ENCODE peak calls at places on chromosomes 13 and 19, in six cellular contexts. A is suprapubic skin, H is NT2/D1, L is A549, X is heart right ventricle, T is PC-3. S is an unnamed sample. For H3K4me1, the result is how much of the 10 kb centered on the place peaks cover.

GRCh38 chr13:43388282-43389034 is 365.1 kb downstream of the DNAJC15 start:
- DNase-seq in L (no peak), X (no peak), A (no peak), H (no peak), T (peak), S (no peak)

GRCh38 chr13:47672982-47673670 is 327.9 kb downstream of the SUCLA2 start:
- DNase-seq in X (no peak), A (no peak), H (no peak), T (peak), L (no peak), S (no peak)

GRCh38 chr19:28039677-28040381 is 1173.1 kb downstream of the UQCRFS1 start:
- DNase-seq in X (no peak), H (no peak), L (no peak), A (no peak), T (no peak), S (no peak)

GRCh38 chr13:29758591-29759114 is 91.8 kb downstream of the UBL3 start:
- DNase-seq in A (no peak), T (peak), X (no peak), L (no peak), H (no peak), S (no peak)

GRCh38 chr19:55638864-55639359 is 1.9 kb upstream of the ZNF580 start:
- DNase-seq in H (no peak), T (peak), L (peak), X (no peak), A (no peak), S (no peak)

GRCh38 chr19:49064768-49065611 is at the start of gene NTF4:
- DNase-seq in T (peak), X (no peak), A (no peak), H (no peak), L (peak), S (no peak)

GRCh38 chr19:7242601-7243258 is 51.5 kb downstream of the INSR start:
- DNase-seq in L (no peak), T (peak), A (no peak), H (no peak), X (peak), S (no peak)

GRCh38 chr13:104691765-104692164 is 1625.5 kb upstream of the SLC10A2 start:
- DNase-seq in T (no peak), H (no peak), A (no peak), X (no peak), L (no peak), S (no peak)

GRCh38 chr13:94119360-94119936 is 360.0 kb downstream of the DCT start:
- DNase-seq in T (no peak), H (no peak), L (no peak), A (no peak), X (no peak), S (peak)

GRCh38 chr19:40280608-40281221 is 4.4 kb downstream of the AKT2 start:
- DNase-seq in L (no peak), A (no peak), X (peak), H (no peak), T (no peak), S (peak)

GRCh38 chr13:113457510-113457909 is 4.2 kb upstream of the ADPRHL1 start:
- DNase-seq in T (no peak), A (no peak), L (no peak), H (no peak), X (no peak), S (no peak)

GRCh38 chr19:40466219-40467006 is at the start of gene SPTBN4:
- DNase-seq in A (peak), L (no peak), X (peak), T (no peak), H (no peak), S (peak)

GRCh38 chr13:22073718-22074117 is 402.8 kb downstream of the FGF9 start:
- DNase-seq in L (no peak), T (no peak), X (no peak), H (no peak), A (no peak), S (no peak)

GRCh38 chr13:41388143-41388881 is 69.0 kb upstream of the RGCC start:
- DNase-seq in L (no peak), H (no peak), A (no peak), T (no peak), X (peak), S (no peak)

GRCh38 chr13:22735381-22735995 is 445.3 kb upstream of the SGCG start:
- DNase-seq in A (no peak), H (no peak), X (no peak), T (no peak), L (no peak), S (no peak)

DNA sequence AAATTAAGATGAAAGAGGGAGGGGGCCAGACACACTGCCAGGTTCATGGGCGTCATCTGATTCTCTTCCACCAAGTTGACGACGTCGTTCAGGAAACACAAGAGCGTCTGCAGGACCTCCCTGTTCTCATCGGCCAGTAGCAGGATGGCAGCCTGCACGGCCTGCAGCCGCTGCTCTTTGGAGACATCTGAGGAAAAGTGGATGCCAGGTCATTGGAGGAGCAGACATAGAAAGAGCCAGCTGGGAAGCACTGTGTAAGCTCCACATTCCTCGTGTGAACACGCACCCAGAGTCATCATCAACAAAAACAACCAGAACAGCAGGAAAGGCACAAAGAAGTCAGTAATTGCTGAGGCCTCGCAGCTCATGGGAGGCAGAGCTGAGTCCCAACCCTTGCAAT is 96.5 kb downstream of the KL start:
- DNase-seq in H (no peak), T (no peak), L (no peak), X (no peak), A (no peak), S (no peak)
- H3K4me1 ChIP-seq in H (under half), T (under half), L (under half), X (half or more), A (under half), S (under half)

GRCh38 chr13:33229446-33230177 is 55.9 kb downstream of the STARD13 start:
- DNase-seq in A (no peak), T (no peak), X (peak), H (no peak), L (no peak), S (no peak)
- H3K4me1 ChIP-seq in A (under half), T (under half), X (half or more), H (under half), L (under half), S (under half)

GRCh38 chr19:18091217-18091608 is 4.5 kb upstream of the IL12RB1 start:
- DNase-seq in T (no peak), H (no peak), A (peak), X (peak), L (no peak), S (peak)
- H3K4me1 ChIP-seq in T (under half), H (under half), A (under half), X (under half), L (under half), S (under half)

GRCh38 chr13:28199089-28199488 is 60.7 kb downstream of the PAN3 start:
- DNase-seq in T (no peak), L (no peak), H (no peak), X (no peak), A (no peak), S (no peak)

GRCh38 chr13:28204690-28205443 is 66.5 kb downstream of the PAN3 start:
- DNase-seq in H (no peak), T (no peak), L (no peak), A (no peak), X (no peak), S (no peak)

DNA sequence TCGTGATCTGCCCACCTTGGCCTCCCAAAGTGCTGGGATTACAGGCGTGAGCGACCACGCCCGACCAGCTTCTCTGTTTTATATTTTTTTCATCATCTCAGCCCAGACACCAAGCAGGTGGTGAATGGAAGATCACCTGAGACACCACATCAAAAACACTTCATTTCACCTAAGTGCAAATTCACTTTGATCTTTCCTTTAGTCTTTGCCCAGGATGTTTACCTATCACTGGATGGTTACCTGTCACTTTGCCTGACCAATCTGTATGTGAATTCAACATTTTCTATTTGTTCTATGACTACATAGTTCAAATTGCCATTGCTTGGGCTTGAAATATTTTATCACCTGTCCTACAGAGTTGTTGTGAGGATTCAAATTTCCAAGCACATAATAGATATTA is 65.7 kb downstream of the PAN3 start:
- DNase-seq in H (no peak), A (no peak), T (no peak), X (no peak), L (no peak), S (no peak)
- H3K4me1 ChIP-seq in H (under half), A (under half), T (under half), X (under half), L (under half), S (under half)

GRCh38 chr13:99506632-99507031 is 5.4 kb downstream of the TM9SF2 start:
- DNase-seq in T (no peak), H (no peak), X (no peak), A (no peak), L (no peak), S (no peak)

GRCh38 chr13:99505814-99506269 is 4.6 kb downstream of the TM9SF2 start:
- DNase-seq in L (peak), T (peak), H (no peak), X (no peak), A (no peak), S (no peak)

GRCh38 chr13:99509477-99509876 is 8.2 kb downstream of the TM9SF2 start:
- DNase-seq in L (no peak), H (no peak), T (no peak), X (no peak), A (no peak), S (no peak)

GRCh38 chr13:99501952-99502310 is 659 bp downstream of the TM9SF2 start:
- DNase-seq in X (no peak), T (peak), A (peak), L (no peak), H (no peak), S (no peak)

GRCh38 chr13:99507054-99507453 is 5.8 kb downstream of the TM9SF2 start:
- DNase-seq in T (no peak), H (no peak), A (no peak), L (no peak), X (no peak), S (no peak)
- H3K4me1 ChIP-seq in T (under half), H (under half), A (half or more), L (under half), X (half or more), S (under half)

GRCh38 chr13:99991806-99992242 is 10.2 kb downstream of the ZIC2 start:
- DNase-seq in A (no peak), T (no peak), H (no peak), X (no peak), L (no peak), S (no peak)
- H3K4me1 ChIP-seq in A (under half), T (under half), H (under half), X (under half), L (under half), S (under half)

DNA sequence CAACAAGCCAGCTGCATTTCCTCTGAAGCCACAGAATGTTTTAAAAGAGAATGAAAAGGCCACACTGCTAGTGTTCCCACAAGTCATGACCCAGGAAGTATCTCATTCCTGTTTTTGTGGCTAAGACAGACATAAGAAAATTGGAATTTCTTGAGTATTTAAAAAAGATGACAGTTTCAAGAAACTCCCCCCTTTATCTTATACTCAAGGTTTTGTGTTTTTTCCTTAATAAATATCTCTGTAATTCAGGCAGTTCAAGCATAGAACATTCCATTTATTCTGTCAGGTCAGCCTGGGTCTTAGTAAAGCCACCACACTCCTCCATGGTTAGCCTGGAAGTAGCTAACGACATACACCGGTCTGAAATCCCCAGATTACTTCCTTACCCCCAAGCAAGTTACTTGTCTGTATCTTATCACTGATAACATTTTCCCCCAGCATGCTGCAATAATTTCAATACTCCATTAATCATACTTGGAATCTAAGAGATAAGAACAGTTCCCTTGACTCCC is 80.8 kb downstream of the COL4A1 start:
- DNase-seq in H (no peak), X (no peak), L (no peak), A (no peak), T (no peak), S (no peak)
- H3K4me1 ChIP-seq in H (under half), X (half or more), L (under half), A (under half), T (under half), S (under half)

GRCh38 chr19:46311444-46311843 is 14.6 kb downstream of the HIF3A start:
- DNase-seq in L (no peak), A (no peak), H (no peak), T (no peak), X (no peak), S (no peak)
- H3K4me1 ChIP-seq in L (under half), A (under half), H (under half), T (under half), X (under half), S (under half)